ENCODE peak calls at places on chromosomes 12 and 14, in six cellular contexts. M, A, O, N, P and Q are unnamed samples.

GRCh38 chr12:15918066-15918465 is 6.9 kb downstream of the DERA start:
- DNase-seq in N (no peak), P (no peak), O (no peak), A (no peak), M (no peak), Q (no peak)

GRCh38 chr12:96289067-96289466 is 94.9 kb downstream of the ELK3 start:
- DNase-seq in N (no peak), A (no peak), O (no peak), M (no peak), P (no peak), Q (no peak)

GRCh38 chr12:13362260-13362841 is 165.8 kb downstream of the EMP1 start:
- DNase-seq in O (peak), A (peak), P (peak), N (peak), M (peak), Q (no peak)

GRCh38 chr12:46659844-46660243 is 166.0 kb downstream of the SLC38A4 start:
- DNase-seq in O (no peak), M (no peak), P (no peak), N (no peak), A (no peak), Q (no peak)

GRCh38 chr12:2631613-2632350 is 163.0 kb upstream of the FKBP4 start:
- DNase-seq in A (no peak), N (no peak), M (no peak), O (no peak), P (no peak), Q (no peak)

GRCh38 chr14:104603623-104604401 is 760 bp downstream of the TMEM179 start:
- DNase-seq in M (no peak), P (no peak), A (no peak), N (no peak), O (no peak), Q (no peak)

GRCh38 chr12:32505067-32505466 is 105.7 kb downstream of the FGD4 start:
- DNase-seq in M (peak), P (no peak), O (no peak), N (no peak), A (no peak), Q (no peak)

GRCh38 chr12:62426095-62426488 is 40.5 kb upstream of the MON2 start:
- DNase-seq in M (no peak), O (no peak), P (no peak), A (no peak), N (no peak), Q (no peak)